ENCODE peak calls at places on chromosomes 7 and 10, in four cellular contexts. H is OCI-LY7, F is mesothelial cell of epicardium, R is body of pancreas. W is an unnamed sample.

GRCh38 chr10:95660283-95660682 is 3.8 kb upstream of the ALDH18A1 start:
- DNase-seq in H (no peak), F (no peak), R (no peak), W (no peak)

GRCh38 chr7:77538186-77538907 is 1.3 kb downstream of the PTPN12 start:
- DNase-seq in H (no peak), F (peak), R (peak), W (peak)

GRCh38 chr10:73886625-73887024 is 12.3 kb upstream of the CAMK2G start:
- DNase-seq in H (no peak), F (no peak), R (no peak), W (no peak)

GRCh38 chr10:106175760-106176377 is 988.6 kb downstream of the SORCS1 start:
- DNase-seq in H (peak), F (no peak), R (no peak), W (peak)

GRCh38 chr10:127920319-127921074 is 13.6 kb downstream of the PTPRE start:
- DNase-seq in H (no peak), F (no peak), R (no peak), W (no peak)

GRCh38 chr10:49275896-49276295 is 23.1 kb upstream of the C10orf71 start:
- DNase-seq in H (no peak), F (no peak), R (no peak), W (no peak)

GRCh38 chr7:70285176-70285575 is 686.9 kb downstream of the AUTS2 start:
- DNase-seq in H (no peak), F (no peak), R (no peak), W (no peak)

GRCh38 chr10:100535338-100535714 is 417 bp upstream of the HIF1AN start:
- DNase-seq in H (no peak), F (no peak), R (no peak), W (no peak)

GRCh38 chr7:137001041-137001440 is 132.6 kb downstream of the CHRM2 start:
- DNase-seq in H (no peak), F (no peak), R (no peak), W (no peak)

GRCh38 chr7:141290365-141290764 is 216.5 kb downstream of the TMEM178B start:
- DNase-seq in H (no peak), F (no peak), R (no peak), W (no peak)

GRCh38 chr7:155749578-155749977 is 62.7 kb downstream of the SHH start:
- DNase-seq in H (no peak), F (no peak), R (no peak), W (no peak)

GRCh38 chr10:72062832-72063702 is 25.3 kb downstream of the SPOCK2 start:
- DNase-seq in H (no peak), F (no peak), R (no peak), W (no peak)

GRCh38 chr7:134016223-134016941 is 110.8 kb upstream of the LRGUK start:
- DNase-seq in H (peak), F (peak), R (peak), W (peak)

GRCh38 chr7:78489423-78489822 is 690.9 kb downstream of the PHTF2 start:
- DNase-seq in H (no peak), F (no peak), R (no peak), W (no peak)

GRCh38 chr7:20785211-20786048 is 1.3 kb downstream of the SP8 start:
- DNase-seq in H (no peak), F (no peak), R (peak), W (peak)

GRCh38 chr7:157459966-157460365 is 123.2 kb downstream of the DNAJB6 start:
- DNase-seq in H (no peak), F (no peak), R (no peak), W (no peak)

GRCh38 chr7:73667344-73668102 is at the start of gene VPS37D:
- DNase-seq in H (peak), F (peak), R (peak), W (peak)

GRCh38 chr7:43758861-43759683 is 592 bp downstream of the BLVRA start:
- DNase-seq in H (peak), F (peak), R (peak), W (peak)

GRCh38 chr7:16420649-16421332 is 547 bp downstream of the CRPPA start:
- DNase-seq in H (no peak), F (peak), R (peak), W (peak)
- TF ChIP-seq CTCF in H (no peak), F (peak), R (peak), W (no peak)

DNA sequence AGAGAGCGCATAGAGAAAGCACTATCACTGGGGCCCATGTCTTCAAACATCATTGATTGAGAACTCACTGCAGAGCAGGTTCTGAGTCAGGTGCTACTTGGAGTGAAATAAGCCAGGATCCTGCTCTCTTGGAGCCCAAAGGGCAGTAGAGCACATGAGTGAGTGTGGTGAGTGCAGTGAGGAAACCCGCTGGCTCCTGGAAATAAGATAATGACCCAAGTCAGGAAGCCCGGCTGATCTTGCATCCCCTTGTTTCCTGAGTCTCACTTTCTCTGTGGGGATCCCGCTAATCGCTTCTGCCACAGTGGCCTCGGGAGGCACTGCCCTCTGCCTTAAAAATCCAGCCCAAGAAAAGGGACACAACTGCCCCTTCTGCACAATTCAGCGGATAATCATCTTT is 7.1 kb upstream of the FAM107B start:
- DNase-seq in H (no peak), F (no peak), R (no peak), W (no peak)
- TF ChIP-seq CTCF in H (no peak), F (no peak), R (no peak), W (no peak)

GRCh38 chr7:127501817-127502216 is 83.6 kb downstream of the GCC1 start:
- DNase-seq in H (no peak), F (no peak), R (no peak), W (no peak)

GRCh38 chr7:127504715-127505114 is 80.7 kb downstream of the GCC1 start:
- DNase-seq in H (peak), F (no peak), R (peak), W (peak)
- TF ChIP-seq CTCF in H (peak), F (no peak), R (peak), W (peak)

GRCh38 chr10:120942806-120943413 is 91.7 kb downstream of the WDR11 start:
- DNase-seq in H (peak), F (peak), R (peak), W (peak)
- TF ChIP-seq CTCF in H (peak), F (peak), R (peak), W (peak)

DNA sequence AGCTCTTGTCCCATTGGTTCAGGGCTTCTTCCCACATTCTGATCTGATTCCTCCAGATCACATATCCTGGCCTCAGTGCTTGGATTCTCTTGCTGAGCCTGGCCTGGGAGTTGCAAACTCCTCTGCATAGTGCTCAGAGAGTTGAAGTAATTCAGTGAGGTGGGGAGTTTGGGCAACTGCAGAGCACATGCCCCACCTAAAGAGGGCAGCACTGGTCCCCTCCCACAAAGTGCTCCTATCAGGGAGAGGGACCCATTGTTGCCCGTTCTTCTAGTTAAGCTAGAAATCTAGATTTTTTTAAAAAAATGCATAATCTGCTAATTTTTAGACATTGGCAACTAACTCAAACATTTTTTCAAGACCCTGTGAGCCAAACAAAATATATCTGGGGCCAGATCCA is 45.1 kb downstream of the CHN2 start:
- DNase-seq in H (no peak), F (no peak), R (peak), W (no peak)
- TF ChIP-seq CTCF in H (peak), F (no peak), R (peak), W (peak)

DNA sequence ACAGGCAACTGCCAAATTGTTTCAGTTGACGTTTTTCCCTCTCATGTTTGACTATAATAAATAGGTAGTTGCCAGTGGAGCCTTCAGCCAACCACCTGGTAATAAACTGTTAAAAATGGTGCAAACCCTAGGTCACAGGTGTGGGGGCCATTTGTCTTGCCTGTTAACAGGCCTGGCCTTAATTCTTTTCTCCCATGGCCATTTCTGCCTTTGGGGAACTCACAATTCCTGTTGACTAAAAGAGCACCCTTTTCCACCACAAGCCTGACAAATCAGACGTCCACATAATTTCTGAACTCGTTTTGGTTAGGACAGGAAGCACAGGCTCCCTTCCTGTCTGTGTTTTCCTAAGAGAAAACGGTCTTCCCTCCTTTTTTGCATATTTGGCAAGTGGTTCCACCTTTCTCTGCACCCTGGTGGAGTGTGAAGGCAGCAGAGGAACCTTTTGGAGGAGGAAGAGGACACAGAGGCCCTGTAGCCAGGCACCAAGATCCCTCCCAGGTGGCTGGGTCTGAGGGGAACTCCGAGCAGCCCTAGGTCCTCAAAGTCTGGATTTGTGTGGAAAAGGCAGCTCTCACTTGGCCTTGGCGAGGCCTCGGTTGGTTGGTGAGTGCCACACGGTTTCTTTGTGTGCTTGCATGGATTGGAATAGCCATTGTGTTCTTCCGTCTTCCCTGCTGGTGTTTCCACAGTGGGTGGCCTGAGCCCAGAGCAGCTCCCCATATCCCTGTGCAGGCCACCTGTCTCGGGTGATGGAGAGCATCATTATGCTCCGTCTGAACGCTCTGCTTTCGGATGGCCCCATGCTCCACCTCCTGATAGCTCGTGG is 4.0 kb downstream of the IKZF1 start:
- DNase-seq in H (peak), F (no peak), R (no peak), W (no peak)
- TF ChIP-seq CTCF in H (no peak), F (no peak), R (no peak), W (no peak)

GRCh38 chr10:97914171-97914836 is 64.7 kb downstream of the GOLGA7B start:
- DNase-seq in H (no peak), F (no peak), R (no peak), W (no peak)
- TF ChIP-seq CTCF in H (no peak), F (no peak), R (no peak), W (no peak)

DNA sequence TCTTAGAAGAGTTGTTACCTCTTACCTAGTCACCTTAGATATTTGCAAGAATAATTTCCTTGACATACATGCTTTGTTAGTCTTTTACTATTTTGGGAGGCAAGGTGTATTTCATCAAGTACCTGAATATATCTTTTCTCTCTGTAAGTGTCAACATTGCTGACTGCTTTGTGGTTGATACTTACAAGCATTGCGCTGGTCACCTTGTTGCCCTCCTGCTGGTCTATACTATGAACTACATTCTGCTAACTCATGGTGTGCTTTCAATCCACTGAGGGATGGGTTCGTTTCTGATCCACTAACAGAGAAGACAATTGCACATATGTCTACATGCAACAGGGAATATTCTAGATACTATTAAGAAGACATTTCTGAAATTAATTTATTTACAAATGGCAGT is 837.8 kb upstream of the COBL start:
- DNase-seq in H (no peak), F (no peak), R (no peak), W (no peak)
- TF ChIP-seq CTCF in H (peak), F (no peak), R (no peak), W (no peak)

GRCh38 chr10:9302142-9302746 is 1247.8 kb downstream of the GATA3 start:
- DNase-seq in H (peak), F (no peak), R (no peak), W (no peak)
- TF ChIP-seq CTCF in H (peak), F (peak), R (peak), W (no peak)

W was measured in GM20000.